ENCODE peak calls at places on chromosomes 7 and 10, in ten cellular contexts. M, L, X, P, J, E, G, W, U and I are unnamed samples.

GRCh38 chr7:121305109-121305508 is 23.7 kb upstream of the WNT16 start:
- DNase-seq in U (no peak), G (no peak), J (no peak), M (no peak), E (no peak), X (no peak), L (no peak), P (no peak), W (no peak), I (no peak)

GRCh38 chr7:134835463-134835823 is 56.0 kb downstream of the CALD1 start:
- DNase-seq in E (no peak), M (no peak), J (no peak), P (no peak), L (no peak), G (no peak), W (no peak), X (no peak), U (no peak), I (no peak)

GRCh38 chr10:112258407-112258806 is 24.8 kb upstream of the TECTB start:
- DNase-seq in G (no peak), J (no peak), E (no peak), L (no peak), U (no peak), X (no peak), M (peak), P (no peak), W (no peak), I (no peak)

GRCh38 chr10:48685731-48686130 is 1.1 kb downstream of the WDFY4 start:
- DNase-seq in E (no peak), W (no peak), J (no peak), X (no peak), M (no peak), G (no peak), L (no peak), U (no peak), P (no peak), I (no peak)

GRCh38 chr10:3274414-3274813 is 101.8 kb upstream of the PITRM1 start:
- DNase-seq in P (no peak), U (no peak), E (peak), L (no peak), W (no peak), J (no peak), G (no peak), X (no peak), M (no peak), I (no peak)

GRCh38 chr7:149454750-149455149 is 6.1 kb downstream of the ZNF777 start:
- DNase-seq in E (no peak), P (no peak), W (no peak), U (no peak), L (no peak), X (no peak), J (no peak), M (peak), G (no peak), I (no peak)

GRCh38 chr7:66301249-66301648 is 96.1 kb downstream of the TPST1 start:
- DNase-seq in W (no peak), G (no peak), P (no peak), X (no peak), J (no peak), M (no peak), U (no peak), E (no peak), L (no peak), I (no peak)

GRCh38 chr7:18117482-18117881 is 89.8 kb upstream of the PRPS1L1 start:
- DNase-seq in G (no peak), M (no peak), W (no peak), P (no peak), E (no peak), U (no peak), J (no peak), X (no peak), L (no peak), I (no peak)

GRCh38 chr10:19815478-19816419 is 483 bp upstream of the PLXDC2 start:
- DNase-seq in X (peak), E (peak), G (peak), M (peak), W (no peak), P (peak), U (peak), L (peak), J (peak), I (peak)

GRCh38 chr7:155247479-155248365 is 50.0 kb upstream of the INSIG1 start:
- DNase-seq in L (no peak), X (no peak), W (no peak), G (no peak), J (no peak), E (no peak), U (no peak), M (no peak), P (no peak), I (no peak)

GRCh38 chr10:91077549-91078017 is 142.9 kb upstream of the PCGF5 start:
- DNase-seq in G (no peak), W (no peak), U (peak), L (peak), X (no peak), P (no peak), E (no peak), J (peak), M (peak), I (no peak)

GRCh38 chr10:87095241-87095945 is 387 bp downstream of the SHLD2 start:
- DNase-seq in J (peak), G (peak), L (peak), E (peak), W (peak), U (peak), P (peak), X (peak), M (peak), I (peak)

GRCh38 chr10:62860946-62861345 is 44.8 kb upstream of the EGR2 start:
- DNase-seq in W (no peak), J (no peak), U (no peak), L (no peak), M (no peak), G (no peak), E (no peak), P (no peak), X (no peak), I (no peak)

GRCh38 chr7:2971914-2972530 is 71.6 kb downstream of the CARD11 start:
- DNase-seq in U (no peak), P (no peak), L (no peak), E (no peak), X (no peak), J (no peak), G (no peak), W (peak), M (no peak), I (peak)

GRCh38 chr7:81007053-81007452 is 88.2 kb upstream of the SEMA3C start:
- DNase-seq in J (no peak), U (no peak), X (no peak), L (no peak), W (no peak), M (no peak), E (no peak), G (no peak), P (no peak), I (no peak)

GRCh38 chr7:48292949-48293348 is 121.7 kb downstream of the ABCA13 start:
- DNase-seq in L (no peak), U (no peak), E (no peak), J (no peak), W (no peak), X (no peak), P (no peak), G (no peak), M (no peak), I (no peak)

GRCh38 chr7:138981332-138982203 is at the start of gene KIAA1549:
- DNase-seq in G (peak), E (no peak), P (peak), L (peak), J (no peak), U (peak), X (peak), M (no peak), W (peak), I (no peak)

GRCh38 chr10:75969031-75969430 is 537.6 kb downstream of the LRMDA start:
- DNase-seq in E (no peak), J (no peak), X (no peak), U (no peak), W (no peak), L (no peak), P (no peak), M (no peak), G (no peak), I (no peak)

GRCh38 chr7:293681-294439 is 3.9 kb downstream of the FOXL3 start:
- DNase-seq in E (peak), P (no peak), M (no peak), U (peak), J (no peak), G (no peak), W (no peak), X (no peak), L (no peak), I (no peak)

GRCh38 chr10:36423821-36424248 is 701.6 kb upstream of the ANKRD30A start:
- DNase-seq in E (no peak), X (no peak), G (no peak), J (no peak), U (no peak), W (no peak), L (no peak), P (no peak), M (no peak), I (no peak)

GRCh38 chr7:110007316-110007910 is 1083.5 kb upstream of the LRRN3 start:
- DNase-seq in X (no peak), P (no peak), U (no peak), J (no peak), E (no peak), G (no peak), L (no peak), M (no peak), W (no peak), I (no peak)

GRCh38 chr7:44235066-44235465 is 34.3 kb downstream of the YKT6 start:
- DNase-seq in P (no peak), L (no peak), J (no peak), M (no peak), E (no peak), W (no peak), G (no peak), U (no peak), X (no peak), I (no peak)

GRCh38 chr7:44237696-44238095 is 36.9 kb downstream of the YKT6 start:
- DNase-seq in G (no peak), U (no peak), L (no peak), W (no peak), J (no peak), E (no peak), M (no peak), P (no peak), X (no peak), I (no peak)

GRCh38 chr7:44238116-44238695 is 37.4 kb downstream of the YKT6 start:
- DNase-seq in E (no peak), M (no peak), X (no peak), G (no peak), W (no peak), U (no peak), L (no peak), P (no peak), J (no peak), I (no peak)

GRCh38 chr7:44235582-44236332 is 35.0 kb downstream of the YKT6 start:
- DNase-seq in J (no peak), X (no peak), E (no peak), P (no peak), U (no peak), W (no peak), L (no peak), G (peak), M (no peak), I (no peak)

DNA sequence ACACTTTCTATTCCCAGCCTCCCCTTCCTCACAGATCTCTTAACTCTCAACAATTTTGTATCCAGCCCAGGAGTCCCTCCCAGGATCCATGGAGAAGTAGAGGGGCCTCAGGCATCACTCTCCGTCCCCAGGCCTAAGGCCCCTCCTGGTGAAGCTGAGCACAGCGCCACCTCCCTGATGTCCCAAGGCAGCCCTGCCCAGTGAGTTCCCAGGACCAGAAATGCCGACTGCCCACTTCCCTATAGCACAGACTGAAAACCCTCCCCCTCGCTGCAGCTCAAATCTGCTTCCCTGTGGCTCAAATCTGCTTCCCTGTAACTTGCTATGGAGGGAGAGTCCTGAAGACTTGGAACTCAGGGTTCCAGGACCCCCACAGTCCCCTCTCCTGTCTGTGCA is 35.6 kb downstream of the YKT6 start:
- DNase-seq in M (no peak), U (no peak), X (no peak), P (peak), W (no peak), L (no peak), G (peak), J (no peak), E (no peak), I (no peak)
- TF ChIP-seq CTCF in M (no peak), U (no peak), X (no peak), P (peak), W (no peak), L (no peak), G (no peak), J (no peak), E (no peak), I (no peak)

DNA sequence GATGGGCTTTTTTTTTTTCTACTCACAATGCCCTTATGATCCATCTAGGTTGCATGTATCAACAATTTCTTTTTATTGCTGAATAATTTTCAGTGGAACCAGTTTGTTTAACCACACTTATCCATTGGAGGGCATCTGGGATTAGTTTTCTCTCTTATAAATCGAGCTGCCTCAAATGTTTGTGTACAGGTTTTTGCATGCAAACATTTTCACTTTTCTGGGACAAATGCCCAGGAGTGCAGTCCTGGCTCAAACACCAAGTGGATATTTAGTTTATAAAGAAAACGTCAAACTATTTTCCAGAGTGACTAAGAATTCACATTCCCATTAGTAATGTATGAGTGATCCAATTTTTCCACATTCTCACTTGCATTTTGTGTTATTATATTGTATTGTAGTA is 313.4 kb downstream of the CXCL12 start:
- DNase-seq in E (no peak), J (no peak), M (no peak), W (no peak), X (no peak), U (no peak), P (no peak), G (no peak), L (no peak), I (no peak)
- TF ChIP-seq CTCF in E (no peak), J (no peak), M (no peak), W (no peak), X (no peak), U (no peak), P (no peak), G (no peak), L (no peak), I (peak)

GRCh38 chr7:55063633-55064032 is 44.8 kb downstream of the EGFR start:
- DNase-seq in G (no peak), L (no peak), J (no peak), P (no peak), E (no peak), W (no peak), M (no peak), X (no peak), U (no peak), I (no peak)

GRCh38 chr7:55060690-55061414 is 42.0 kb downstream of the EGFR start:
- DNase-seq in W (no peak), G (no peak), X (no peak), M (no peak), L (no peak), E (no peak), J (no peak), U (no peak), P (no peak), I (no peak)

GRCh38 chr7:55063036-55063435 is 44.2 kb downstream of the EGFR start:
- DNase-seq in P (no peak), X (no peak), U (no peak), M (no peak), G (no peak), J (no peak), E (no peak), W (no peak), L (no peak), I (no peak)

GRCh38 chr7:55060085-55060484 is 41.3 kb downstream of the EGFR start:
- DNase-seq in E (no peak), M (no peak), X (no peak), W (no peak), G (no peak), L (no peak), P (no peak), J (no peak), U (no peak), I (no peak)

DNA sequence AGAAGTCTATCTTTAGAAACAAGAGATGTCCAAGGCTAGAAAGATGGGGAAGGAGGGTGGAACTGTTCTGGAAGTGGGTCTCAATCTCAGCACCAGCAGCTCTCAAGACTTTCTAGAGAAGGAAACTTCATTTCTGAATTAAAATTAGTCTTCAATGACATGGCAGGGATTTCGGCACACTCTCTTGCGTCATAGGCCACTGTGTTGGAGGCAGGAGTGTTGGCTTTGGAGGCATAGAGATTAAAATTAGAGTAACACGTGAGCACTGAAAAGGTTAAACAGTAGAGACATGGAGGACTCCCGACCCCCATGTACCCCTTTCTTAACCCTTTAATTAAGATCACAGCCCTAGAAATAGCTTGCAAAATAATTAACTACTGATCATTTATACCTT is 43.3 kb downstream of the EGFR start:
- DNase-seq in G (no peak), P (no peak), W (no peak), X (no peak), L (no peak), E (no peak), J (no peak), M (no peak), U (no peak), I (no peak)
- TF ChIP-seq CTCF in G (no peak), P (no peak), W (no peak), X (no peak), L (no peak), E (no peak), J (no peak), M (no peak), U (no peak), I (no peak)

GRCh38 chr10:72164617-72165016 is 51.2 kb upstream of the ANAPC16 start:
- DNase-seq in M (no peak), U (no peak), J (no peak), P (no peak), G (no peak), W (no peak), E (no peak), X (no peak), L (no peak), I (no peak)
- TF ChIP-seq CTCF in M (no peak), U (peak), J (no peak), P (peak), G (peak), W (peak), E (no peak), X (no peak), L (no peak), I (peak)